ENCODE peak calls at places on chromosomes 3 and 15, in seven cellular contexts. P, Z, M, U, V, X and G are unnamed samples.

GRCh38 chr15:98484914-98485313 is 163.4 kb upstream of the IGF1R start:
- DNase-seq in P (no peak), Z (no peak), M (no peak), U (no peak), V (no peak), X (no peak), G (no peak)

GRCh38 chr15:52866698-52867097 is 76.6 kb upstream of the ONECUT1 start:
- DNase-seq in P (no peak), Z (no peak), M (no peak), U (no peak), V (no peak), X (no peak), G (no peak)

GRCh38 chr3:195839260-195840010 is 27.7 kb upstream of the MUC4 start:
- DNase-seq in P (no peak), Z (no peak), M (no peak), U (peak; percentile 31), V (no peak), X (no peak), G (no peak)

GRCh38 chr3:58093573-58094195 is 85.5 kb downstream of the FLNB start:
- DNase-seq in P (no peak), Z (no peak), M (no peak), U (no peak), V (peak; percentile 59), X (no peak), G (peak; percentile 49)

GRCh38 chr15:29334544-29334943 is 64.9 kb upstream of the NSMCE3 start:
- DNase-seq in P (no peak), Z (no peak), M (no peak), U (no peak), V (no peak), X (no peak), G (no peak)

GRCh38 chr3:46419816-46420215 is 12.8 kb downstream of the CCRL2 start:
- DNase-seq in P (no peak), Z (no peak), M (no peak), U (no peak), V (no peak), X (no peak), G (no peak)

GRCh38 chr3:18097473-18097872 is 327.7 kb downstream of the SATB1 start:
- DNase-seq in P (no peak), Z (no peak), M (no peak), U (no peak), V (no peak), X (no peak), G (no peak)

GRCh38 chr15:31215490-31216209 is 111.0 kb upstream of the KLF13 start:
- DNase-seq in P (peak; percentile 73), Z (peak; percentile 25), M (peak; percentile 43), U (peak; percentile 55), V (peak; percentile 68), X (peak; percentile 89), G (peak; percentile 34)

GRCh38 chr15:100124361-100124760 is 217.4 kb downstream of the ADAMTS17 start:
- DNase-seq in P (no peak), Z (no peak), M (no peak), U (no peak), V (no peak), X (no peak), G (no peak)

GRCh38 chr3:40321818-40322217 is 12.3 kb downstream of the EIF1B start:
- DNase-seq in P (no peak), Z (no peak), M (no peak), U (no peak), V (no peak), X (no peak), G (no peak)

GRCh38 chr15:77104155-77104554 is 33.2 kb upstream of the TSPAN3 start:
- DNase-seq in P (no peak), Z (no peak), M (no peak), U (no peak), V (peak; percentile 53), X (no peak), G (peak; percentile 42)

GRCh38 chr15:56918907-56919707 is 663 bp downstream of the TCF12 start:
- DNase-seq in P (peak; percentile 31), Z (peak; percentile 12), M (no peak), U (no peak), V (peak; percentile 87), X (peak; percentile 70), G (peak; percentile 77)

GRCh38 chr15:67080900-67081431 is 15.6 kb downstream of the SMAD3 start:
- DNase-seq in P (no peak), Z (peak; percentile 53), M (peak; percentile 92), U (no peak), V (peak; percentile 51), X (peak; percentile 82), G (peak; percentile 32)

GRCh38 chr3:129286081-129286480 is 7.4 kb downstream of the HMCES start:
- DNase-seq in P (no peak), Z (no peak), M (no peak), U (no peak), V (no peak), X (no peak), G (no peak)

GRCh38 chr3:124786491-124787241 is 56.4 kb downstream of the UMPS start:
- DNase-seq in P (no peak), Z (no peak), M (no peak), U (no peak), V (peak; percentile 65), X (no peak), G (peak; percentile 50)

GRCh38 chr3:36944012-36944640 is 728 bp downstream of the TRANK1 start:
- DNase-seq in P (no peak), Z (no peak), M (peak; percentile 59), U (peak; percentile 35), V (peak; percentile 63), X (peak; percentile 60), G (peak; percentile 61)